ENCODE peak calls at places on chromosomes 5 and 9, in nine cellular contexts. V, B, N, E, G, Y, O, C and R are unnamed samples.

GRCh38 chr9:23123048-23123632 is 676.5 kb downstream of the DMRTA1 start:
- DNase-seq in C (no peak), E (no peak), O (peak; percentile 1), G (no peak), Y (peak; percentile 13), B (no peak), N (no peak), V (no peak), R (no peak)

GRCh38 chr9:136721339-136722092 is 9.1 kb downstream of the DIPK1B start:
- DNase-seq in Y (no peak), B (no peak), O (peak; percentile 68), G (no peak), E (no peak), C (no peak), N (peak; percentile 55), V (no peak), R (no peak)

GRCh38 chr9:35996358-35996970 is 38.5 kb upstream of the OR2S2 start:
- DNase-seq in N (no peak), G (no peak), C (no peak), E (no peak), O (no peak), B (no peak), V (peak; percentile 27), Y (peak; percentile 36), R (no peak)

GRCh38 chr9:17402309-17402708 is 176.6 kb upstream of the SH3GL2 start:
- DNase-seq in Y (peak; percentile 52), V (no peak), N (no peak), B (no peak), E (no peak), O (peak; percentile 49), C (no peak), G (no peak), R (no peak)

GRCh38 chr5:92850886-92851285 is 730.1 kb downstream of the NR2F1-AS1 start:
- DNase-seq in E (no peak), C (no peak), B (no peak), V (no peak), Y (no peak), O (peak; percentile 75), N (no peak), G (no peak), R (no peak)

GRCh38 chr9:73143606-73144328 is 7.9 kb upstream of the ANXA1 start:
- DNase-seq in E (no peak), O (peak; percentile 91), C (no peak), N (no peak), Y (peak; percentile 91), B (no peak), V (no peak), G (no peak), R (no peak)

GRCh38 chr5:102886586-102886985 is 131.5 kb downstream of the PAM start:
- DNase-seq in N (no peak), Y (no peak), G (no peak), O (no peak), E (no peak), C (no peak), B (no peak), V (no peak), R (no peak)

GRCh38 chr9:27414215-27414731 is 109.8 kb upstream of the IFNK start:
- DNase-seq in B (peak; percentile 75), E (peak; percentile 60), N (peak; percentile 16), Y (no peak), C (no peak), V (peak; percentile 74), G (peak; percentile 32), O (peak; percentile 76), R (no peak)

GRCh38 chr5:134114886-134115805 is 665 bp downstream of the TCF7 start:
- DNase-seq in Y (no peak), B (no peak), C (no peak), G (peak; percentile 35), O (no peak), N (peak; percentile 42), E (peak; percentile 23), V (no peak), R (no peak)

GRCh38 chr9:132200706-132201105 is 38.8 kb downstream of the NTNG2 start:
- DNase-seq in G (no peak), C (no peak), N (no peak), B (no peak), V (no peak), E (no peak), O (no peak), Y (no peak), R (no peak)

GRCh38 chr5:159752622-159753275 is 163.5 kb upstream of the ADRA1B start:
- DNase-seq in B (no peak), V (no peak), G (no peak), N (no peak), C (peak; percentile 66), O (peak; percentile 46), E (no peak), Y (no peak), R (no peak)

GRCh38 chr5:151005187-151005974 is 15.0 kb upstream of the GPX3 start:
- DNase-seq in V (no peak), Y (peak; percentile 31), O (peak; percentile 80), N (peak; percentile 69), G (no peak), B (peak; percentile 91), E (peak; percentile 76), C (no peak), R (peak; percentile 68)

GRCh38 chr5:141968914-141969608 is at the start of gene RNF14:
- DNase-seq in B (peak; percentile 96), Y (peak; percentile 96), C (peak; percentile 97), O (peak; percentile 92), G (peak; percentile 95), N (peak; percentile 95), V (peak; percentile 94), E (peak; percentile 90), R (peak; percentile 81)

GRCh38 chr9:19371942-19372341 is 8.1 kb downstream of the RPS6 start:
- DNase-seq in G (no peak), Y (no peak), O (no peak), E (no peak), B (no peak), C (no peak), N (no peak), V (no peak), R (no peak)

GRCh38 chr5:13866792-13867191 is 77.7 kb downstream of the DNAH5 start:
- DNase-seq in Y (peak; percentile 13), E (no peak), N (no peak), C (no peak), B (no peak), V (no peak), O (peak; percentile 5), G (no peak), R (no peak)

GRCh38 chr5:129631946-129632345 is 115.9 kb upstream of the MINAR2 start:
- DNase-seq in B (no peak), Y (peak; percentile 11), C (no peak), E (no peak), V (no peak), N (no peak), G (no peak), O (peak; percentile 2), R (no peak)

DNA sequence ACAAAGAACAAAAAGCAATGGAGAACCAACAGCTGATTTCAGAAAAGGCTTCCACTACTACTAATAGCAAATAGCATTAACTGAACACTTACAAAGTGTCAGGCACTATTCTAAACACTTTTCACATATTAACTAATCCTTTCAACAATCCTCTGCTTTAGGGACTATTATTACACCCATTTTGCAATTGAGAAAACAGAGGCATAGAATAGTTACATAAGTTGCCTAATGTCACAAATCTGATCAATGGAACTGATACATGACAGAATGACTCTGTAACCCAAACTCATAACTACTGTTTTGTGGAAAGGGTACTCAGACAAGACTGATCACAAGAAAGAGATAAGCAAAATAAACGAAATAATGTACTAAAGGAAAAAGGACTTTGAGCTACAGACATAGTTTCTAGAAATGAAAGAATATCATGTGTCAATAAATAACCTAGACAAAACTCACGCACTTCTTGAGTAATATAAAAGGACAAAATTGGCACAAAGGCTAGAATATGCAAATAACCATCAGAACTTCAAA is 31.3 kb downstream of the ABHD17B start:
- DNase-seq in G (no peak), O (no peak), N (no peak), E (no peak), C (no peak), Y (no peak), V (no peak), B (no peak), R (no peak)
- H3K9me3 ChIP-seq in G (peaks cover 50% of the 10 kb centered on the region), O (no peaks in the 10 kb centered on the region), N (peaks cover 23% of the 10 kb centered on the region), E (no peaks in the 10 kb centered on the region), C (peaks cover 1% of the 10 kb centered on the region), Y (no peaks in the 10 kb centered on the region), V (peaks cover 50% of the 10 kb centered on the region), B (peaks cover 3% of the 10 kb centered on the region), R (no peaks in the 10 kb centered on the region)

DNA sequence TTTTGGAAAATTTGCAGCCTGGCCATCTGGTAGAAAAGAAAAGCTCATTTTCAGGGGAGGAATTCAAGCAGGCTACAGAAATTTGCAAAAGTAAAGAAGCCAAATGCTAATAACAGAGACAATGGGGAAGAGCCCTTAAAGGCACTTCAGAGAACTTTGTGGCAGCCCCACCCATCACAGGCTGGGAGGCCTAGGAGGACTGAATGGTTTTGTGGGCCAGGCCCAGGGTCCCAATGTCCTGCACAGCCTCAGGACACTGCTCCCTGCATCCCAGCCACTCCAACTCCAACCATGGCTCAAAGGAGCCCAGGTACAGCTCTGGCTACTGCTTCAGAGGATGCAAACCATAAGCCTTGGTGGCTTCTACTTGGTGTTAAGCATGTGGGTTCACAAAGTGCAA is 44.3 kb downstream of the PTPDC1 start:
- DNase-seq in N (no peak), V (no peak), E (no peak), G (no peak), O (no peak), Y (no peak), C (no peak), B (no peak), R (no peak)
- H3K9me3 ChIP-seq in N (peaks cover 11% of the 10 kb centered on the region), V (peaks cover 29% of the 10 kb centered on the region), E (no peaks in the 10 kb centered on the region), G (peaks cover 41% of the 10 kb centered on the region), O (no peaks in the 10 kb centered on the region), Y (no peaks in the 10 kb centered on the region), C (no peaks in the 10 kb centered on the region), B (no peaks in the 10 kb centered on the region), R (no peaks in the 10 kb centered on the region)

GRCh38 chr9:95507456-95508241 is 9.1 kb downstream of the PTCH1 start:
- DNase-seq in V (peak; percentile 67), N (peak; percentile 55), C (peak; percentile 63), G (peak; percentile 47), B (peak; percentile 78), Y (peak; percentile 83), E (peak; percentile 61), O (peak; percentile 77), R (no peak)

GRCh38 chr9:95505676-95506437 is 10.9 kb downstream of the PTCH1 start:
- DNase-seq in G (peak; percentile 59), B (peak; percentile 80), N (peak; percentile 52), V (peak; percentile 65), Y (peak; percentile 82), C (peak; percentile 56), O (peak; percentile 75), E (peak; percentile 66), R (peak; percentile 54)

GRCh38 chr9:95506692-95507455 is 9.9 kb downstream of the PTCH1 start:
- DNase-seq in V (peak; percentile 50), Y (peak; percentile 78), G (peak; percentile 54), B (peak; percentile 77), C (peak; percentile 59), O (peak; percentile 61), E (peak; percentile 59), N (peak; percentile 34), R (no peak)

GRCh38 chr9:95505072-95505471 is 11.7 kb downstream of the PTCH1 start:
- DNase-seq in O (no peak), G (no peak), V (no peak), E (no peak), B (no peak), Y (no peak), C (no peak), N (no peak), R (no peak)

GRCh38 chr9:95506438-95506691 is 10.4 kb downstream of the PTCH1 start:
- DNase-seq in V (peak; percentile 54), B (no peak), E (peak; percentile 36), N (no peak), C (peak; percentile 53), G (no peak), O (peak; percentile 52), Y (peak; percentile 63), R (no peak)
- H3K9me3 ChIP-seq in V (no peaks in the 10 kb centered on the region), B (no peaks in the 10 kb centered on the region), E (no peaks in the 10 kb centered on the region), N (no peaks in the 10 kb centered on the region), C (no peaks in the 10 kb centered on the region), G (no peaks in the 10 kb centered on the region), O (no peaks in the 10 kb centered on the region), Y (no peaks in the 10 kb centered on the region), R (no peaks in the 10 kb centered on the region)

GRCh38 chr9:96758845-96759673 is 18.8 kb downstream of the ZNF510 start:
- DNase-seq in O (peak; percentile 26), B (no peak), Y (peak; percentile 7), E (no peak), G (no peak), N (no peak), C (no peak), V (no peak), R (no peak)
- H3K9me3 ChIP-seq in O (peaks cover 12% of the 10 kb centered on the region), B (peaks cover 89% of the 10 kb centered on the region), Y (peaks cover 25% of the 10 kb centered on the region), E (peaks cover 24% of the 10 kb centered on the region), G (peaks cover 100% of the 10 kb centered on the region), N (peaks cover 99% of the 10 kb centered on the region), C (peaks cover 23% of the 10 kb centered on the region), V (peaks cover 100% of the 10 kb centered on the region), R (peaks cover 99% of the 10 kb centered on the region)